ENCODE peak calls at places on chromosome 1, in four cellular contexts. One of them, this sample, is unnamed. For H3K36me3 and H3K27me3, the result is how much of the 10 kb centered on the place peaks cover.

GRCh38 chr1:246608616-246609376 is 42.5 kb downstream of the CNST start:
- DNase-seq in CD8-positive, alpha-beta memory T cell: no peak
- DNase-seq in tibial nerve: peak
- DNase-seq in endothelial cell of umbilical vein: peak
- DNase-seq in this sample: peak

GRCh38 chr1:11653616-11654570 is at the start of gene FBXO2:
- DNase-seq in tibial nerve: no peak
- DNase-seq in endothelial cell of umbilical vein: no peak
- DNase-seq in CD8-positive, alpha-beta memory T cell: no peak
- DNase-seq in this sample: peak

GRCh38 chr1:237141471-237141870 is 99.5 kb downstream of the RYR2 start:
- DNase-seq in tibial nerve: no peak
- DNase-seq in CD8-positive, alpha-beta memory T cell: no peak
- DNase-seq in endothelial cell of umbilical vein: no peak
- DNase-seq in this sample: no peak

GRCh38 chr1:216804107-216804506 is 80.9 kb upstream of the ESRRG start:
- DNase-seq in endothelial cell of umbilical vein: no peak
- DNase-seq in CD8-positive, alpha-beta memory T cell: no peak
- DNase-seq in tibial nerve: no peak
- DNase-seq in this sample: no peak

GRCh38 chr1:53368314-53369033 is 40.6 kb upstream of the LRP8 start:
- DNase-seq in CD8-positive, alpha-beta memory T cell: no peak
- DNase-seq in endothelial cell of umbilical vein: no peak
- DNase-seq in tibial nerve: no peak
- DNase-seq in this sample: peak

GRCh38 chr1:174656409-174657059 is 208.8 kb downstream of the GPR52 start:
- DNase-seq in endothelial cell of umbilical vein: no peak
- DNase-seq in tibial nerve: no peak
- DNase-seq in CD8-positive, alpha-beta memory T cell: no peak
- DNase-seq in this sample: no peak

GRCh38 chr1:41875487-41875886 is 43.2 kb downstream of the HIVEP3 start:
- DNase-seq in endothelial cell of umbilical vein: no peak
- DNase-seq in CD8-positive, alpha-beta memory T cell: no peak
- DNase-seq in tibial nerve: no peak
- DNase-seq in this sample: no peak

GRCh38 chr1:220189750-220190347 is 82.4 kb downstream of the RAB3GAP2 start:
- DNase-seq in CD8-positive, alpha-beta memory T cell: no peak
- DNase-seq in endothelial cell of umbilical vein: peak
- DNase-seq in tibial nerve: no peak
- DNase-seq in this sample: no peak

GRCh38 chr1:46043491-46044017 is 88.9 kb downstream of the PIK3R3 start:
- DNase-seq in endothelial cell of umbilical vein: no peak
- DNase-seq in CD8-positive, alpha-beta memory T cell: no peak
- DNase-seq in tibial nerve: no peak
- DNase-seq in this sample: peak

GRCh38 chr1:93839307-93839706 is 39.7 kb downstream of the DNTTIP2 start:
- DNase-seq in tibial nerve: no peak
- DNase-seq in endothelial cell of umbilical vein: no peak
- DNase-seq in CD8-positive, alpha-beta memory T cell: no peak
- DNase-seq in this sample: no peak

GRCh38 chr1:196660912-196661311 is 9.1 kb downstream of the CFH start:
- DNase-seq in endothelial cell of umbilical vein: peak
- DNase-seq in CD8-positive, alpha-beta memory T cell: peak
- DNase-seq in tibial nerve: peak
- DNase-seq in this sample: peak

GRCh38 chr1:46157916-46158311 is 17.0 kb upstream of the TSPAN1 start:
- DNase-seq in CD8-positive, alpha-beta memory T cell: no peak
- DNase-seq in tibial nerve: no peak
- DNase-seq in endothelial cell of umbilical vein: no peak
- DNase-seq in this sample: no peak

GRCh38 chr1:112964347-112964746 is 8.4 kb upstream of the SLC16A1 start:
- DNase-seq in tibial nerve: no peak
- DNase-seq in endothelial cell of umbilical vein: no peak
- DNase-seq in CD8-positive, alpha-beta memory T cell: no peak
- DNase-seq in this sample: no peak
- H3K36me3 ChIP-seq in tibial nerve: under half
- H3K36me3 ChIP-seq in endothelial cell of umbilical vein: under half
- H3K36me3 ChIP-seq in CD8-positive, alpha-beta memory T cell: under half
- H3K36me3 ChIP-seq in this sample: under half

DNA sequence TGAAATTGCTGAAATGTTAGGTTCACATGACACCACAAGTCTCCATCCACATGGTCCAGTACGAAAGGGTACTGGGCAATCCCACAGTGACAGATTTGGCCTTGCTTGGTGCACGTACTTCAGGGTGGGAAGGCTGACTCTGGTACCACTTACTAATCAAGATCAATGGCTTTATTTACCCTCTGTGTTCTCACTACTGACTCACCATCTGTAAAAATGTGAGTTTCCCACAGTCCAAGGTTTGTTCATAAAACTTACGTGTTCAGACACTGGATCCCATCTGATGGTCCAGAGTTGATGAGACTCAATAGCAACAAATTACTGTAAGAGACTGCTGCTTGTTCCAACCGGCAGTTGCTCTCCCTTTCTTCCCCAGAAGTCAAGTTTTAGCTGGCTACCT is 231.7 kb downstream of the LMX1A start:
- DNase-seq in tibial nerve: no peak
- DNase-seq in endothelial cell of umbilical vein: no peak
- DNase-seq in CD8-positive, alpha-beta memory T cell: no peak
- DNase-seq in this sample: no peak
- H3K27me3 ChIP-seq in tibial nerve: under half
- H3K27me3 ChIP-seq in endothelial cell of umbilical vein: under half
- H3K27me3 ChIP-seq in CD8-positive, alpha-beta memory T cell: under half
- H3K27me3 ChIP-seq in this sample: under half

GRCh38 chr1:25612421-25612820 is 4.2 kb upstream of the MAN1C1 start:
- DNase-seq in tibial nerve: no peak
- DNase-seq in CD8-positive, alpha-beta memory T cell: no peak
- DNase-seq in endothelial cell of umbilical vein: no peak
- DNase-seq in this sample: peak
- H3K4me3 ChIP-seq in tibial nerve: no peak
- H3K4me3 ChIP-seq in CD8-positive, alpha-beta memory T cell: no peak
- H3K4me3 ChIP-seq in endothelial cell of umbilical vein: no peak
- H3K4me3 ChIP-seq in this sample: no peak

GRCh38 chr1:158008630-158009029 is 15.2 kb downstream of the KIRREL1 start:
- DNase-seq in endothelial cell of umbilical vein: no peak
- DNase-seq in CD8-positive, alpha-beta memory T cell: no peak
- DNase-seq in tibial nerve: no peak
- DNase-seq in this sample: no peak

GRCh38 chr1:158007949-158008386 is 14.5 kb downstream of the KIRREL1 start:
- DNase-seq in endothelial cell of umbilical vein: peak
- DNase-seq in tibial nerve: no peak
- DNase-seq in CD8-positive, alpha-beta memory T cell: no peak
- DNase-seq in this sample: peak

GRCh38 chr1:158013840-158014520 is 20.5 kb downstream of the KIRREL1 start:
- DNase-seq in tibial nerve: peak
- DNase-seq in endothelial cell of umbilical vein: no peak
- DNase-seq in CD8-positive, alpha-beta memory T cell: no peak
- DNase-seq in this sample: peak

GRCh38 chr1:158014702-158015320 is 21.4 kb downstream of the KIRREL1 start:
- DNase-seq in CD8-positive, alpha-beta memory T cell: no peak
- DNase-seq in endothelial cell of umbilical vein: no peak
- DNase-seq in tibial nerve: no peak
- DNase-seq in this sample: no peak

GRCh38 chr1:158011714-158012113 is 18.3 kb downstream of the KIRREL1 start:
- DNase-seq in endothelial cell of umbilical vein: no peak
- DNase-seq in CD8-positive, alpha-beta memory T cell: no peak
- DNase-seq in tibial nerve: no peak
- DNase-seq in this sample: no peak
- H3K36me3 ChIP-seq in endothelial cell of umbilical vein: under half
- H3K36me3 ChIP-seq in CD8-positive, alpha-beta memory T cell: under half
- H3K36me3 ChIP-seq in tibial nerve: under half
- H3K36me3 ChIP-seq in this sample: under half

GRCh38 chr1:204282801-204283200 is 69.0 kb upstream of the GOLT1A start:
- DNase-seq in CD8-positive, alpha-beta memory T cell: no peak
- DNase-seq in endothelial cell of umbilical vein: no peak
- DNase-seq in tibial nerve: no peak
- DNase-seq in this sample: no peak

GRCh38 chr1:204286323-204286714 is 72.5 kb upstream of the GOLT1A start:
- DNase-seq in CD8-positive, alpha-beta memory T cell: no peak
- DNase-seq in endothelial cell of umbilical vein: no peak
- DNase-seq in tibial nerve: no peak
- DNase-seq in this sample: no peak

GRCh38 chr1:204285438-204286322 is 71.9 kb upstream of the GOLT1A start:
- DNase-seq in CD8-positive, alpha-beta memory T cell: no peak
- DNase-seq in endothelial cell of umbilical vein: no peak
- DNase-seq in tibial nerve: no peak
- DNase-seq in this sample: no peak

GRCh38 chr1:204284929-204285328 is 71.1 kb upstream of the GOLT1A start:
- DNase-seq in CD8-positive, alpha-beta memory T cell: no peak
- DNase-seq in endothelial cell of umbilical vein: no peak
- DNase-seq in tibial nerve: no peak
- DNase-seq in this sample: no peak

DNA sequence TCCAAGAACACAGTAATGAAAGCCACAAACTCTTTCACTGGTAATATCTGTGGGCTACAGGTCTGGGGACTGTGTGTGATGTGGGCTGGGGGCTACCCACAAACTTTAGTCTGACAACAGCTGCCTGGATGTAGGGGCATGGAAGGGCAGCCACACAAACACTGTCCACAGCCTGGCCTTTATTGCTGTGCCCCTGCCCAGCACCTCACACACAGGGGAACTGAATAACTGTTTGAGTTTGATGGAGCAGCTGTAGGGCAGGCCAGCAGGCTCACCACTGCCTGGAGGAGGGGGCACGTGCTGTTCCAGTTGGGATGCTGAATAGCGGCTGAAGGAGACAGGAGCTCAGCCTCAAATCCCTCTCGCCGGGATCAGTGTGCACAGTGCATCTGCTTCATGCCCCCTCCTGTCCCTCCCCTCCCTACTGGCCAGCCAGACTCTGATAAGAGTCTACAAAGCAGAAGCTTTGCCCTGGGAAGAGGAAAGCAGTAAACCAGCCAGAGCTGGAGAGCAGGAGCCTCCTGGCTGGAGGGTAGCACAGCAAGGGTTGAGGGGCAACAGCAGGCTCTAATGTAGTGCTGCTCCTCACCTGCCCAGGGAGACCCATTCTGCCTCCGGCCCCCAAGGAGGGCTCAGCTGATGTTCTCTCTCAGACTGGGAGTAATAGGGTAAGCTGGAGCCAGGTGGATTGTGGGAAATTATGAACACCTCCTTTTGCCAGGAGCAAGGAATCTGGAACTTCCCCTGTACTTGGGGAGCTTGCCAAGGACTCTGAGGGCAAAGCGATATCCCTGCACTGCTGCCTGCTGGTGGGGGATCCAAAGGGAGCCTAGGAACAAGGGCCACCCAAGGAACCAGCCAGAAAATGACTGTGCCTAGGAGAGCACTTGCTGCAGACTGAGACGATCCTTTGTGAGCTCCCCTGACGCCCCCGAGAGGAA is 70.2 kb upstream of the GOLT1A start:
- DNase-seq in endothelial cell of umbilical vein: no peak
- DNase-seq in tibial nerve: no peak
- DNase-seq in CD8-positive, alpha-beta memory T cell: no peak
- DNase-seq in this sample: no peak
- H3K27me3 ChIP-seq in endothelial cell of umbilical vein: under half
- H3K27me3 ChIP-seq in tibial nerve: under half
- H3K27me3 ChIP-seq in CD8-positive, alpha-beta memory T cell: under half
- H3K27me3 ChIP-seq in this sample: under half

DNA sequence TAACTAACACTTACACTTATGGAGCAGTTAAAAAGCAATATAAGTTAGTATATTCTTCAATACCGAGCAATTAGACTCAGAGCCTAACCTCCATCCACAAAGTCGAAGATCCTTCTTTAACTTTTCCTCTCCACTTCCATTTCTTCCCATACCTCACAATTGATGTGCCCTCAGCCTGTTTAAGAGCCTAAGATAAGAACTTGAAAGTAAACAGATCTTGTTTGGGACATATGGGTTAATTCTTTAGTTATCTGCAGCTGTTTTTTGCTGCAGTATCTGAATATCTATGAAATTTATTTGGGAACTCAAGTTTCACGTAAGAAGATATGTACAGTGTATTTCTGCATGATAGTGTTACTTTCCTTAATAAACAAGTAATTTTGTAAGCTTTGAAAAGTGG is 51.5 kb downstream of the MIGA1 start:
- DNase-seq in tibial nerve: no peak
- DNase-seq in endothelial cell of umbilical vein: peak
- DNase-seq in CD8-positive, alpha-beta memory T cell: no peak
- DNase-seq in this sample: no peak
- H3K4me3 ChIP-seq in tibial nerve: no peak
- H3K4me3 ChIP-seq in endothelial cell of umbilical vein: no peak
- H3K4me3 ChIP-seq in CD8-positive, alpha-beta memory T cell: no peak
- H3K4me3 ChIP-seq in this sample: no peak

DNA sequence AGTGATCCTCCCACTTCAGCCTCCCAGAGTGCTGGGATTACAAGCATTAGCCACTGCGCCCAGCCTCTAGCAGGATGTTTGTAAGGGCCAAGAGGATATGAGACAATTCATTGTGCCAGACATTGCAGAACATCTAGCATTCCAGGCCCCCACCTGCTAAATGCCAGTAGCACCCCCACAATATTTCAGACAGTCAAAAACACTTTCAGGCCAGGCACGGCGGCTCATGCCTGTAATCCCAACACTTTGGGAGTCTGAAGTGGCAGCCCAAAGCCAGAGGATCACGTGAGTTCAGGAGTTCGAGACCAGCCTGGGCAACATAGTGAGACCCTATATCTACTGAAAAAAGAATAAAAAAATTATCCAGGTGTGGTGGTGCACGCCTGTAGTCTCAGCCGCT is 12.9 kb downstream of the PPIE start:
- DNase-seq in tibial nerve: no peak
- DNase-seq in CD8-positive, alpha-beta memory T cell: no peak
- DNase-seq in endothelial cell of umbilical vein: no peak
- DNase-seq in this sample: no peak
- H3K36me3 ChIP-seq in tibial nerve: under half
- H3K36me3 ChIP-seq in CD8-positive, alpha-beta memory T cell: half or more
- H3K36me3 ChIP-seq in endothelial cell of umbilical vein: under half
- H3K36me3 ChIP-seq in this sample: under half

DNA sequence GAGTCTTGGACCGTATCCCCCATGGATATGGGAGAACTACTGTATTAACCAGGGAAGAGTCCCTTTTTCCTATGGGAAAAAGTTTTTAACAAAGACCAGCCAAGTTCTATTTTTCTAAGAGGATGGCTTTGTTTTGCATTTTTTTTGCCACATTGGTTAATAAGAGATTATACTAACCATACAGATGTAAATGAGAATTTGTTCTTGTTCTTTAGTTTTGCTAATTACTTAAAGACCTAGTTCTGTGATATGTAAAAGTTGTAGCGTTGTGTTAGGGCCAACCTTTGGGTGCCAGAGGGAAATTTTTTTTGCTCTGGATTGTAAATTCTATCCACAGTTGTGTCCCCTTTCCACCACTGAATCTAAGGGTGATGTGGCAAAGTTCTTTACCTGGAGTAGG is 2.8 kb downstream of the SOAT1 start:
- DNase-seq in endothelial cell of umbilical vein: no peak
- DNase-seq in CD8-positive, alpha-beta memory T cell: no peak
- DNase-seq in tibial nerve: no peak
- DNase-seq in this sample: peak
- H3K27me3 ChIP-seq in endothelial cell of umbilical vein: under half
- H3K27me3 ChIP-seq in CD8-positive, alpha-beta memory T cell: under half
- H3K27me3 ChIP-seq in tibial nerve: under half
- H3K27me3 ChIP-seq in this sample: half or more

GRCh38 chr1:115336741-115337140 is 1.3 kb downstream of the NGF start:
- DNase-seq in endothelial cell of umbilical vein: no peak
- DNase-seq in CD8-positive, alpha-beta memory T cell: no peak
- DNase-seq in tibial nerve: no peak
- DNase-seq in this sample: no peak
- H3K4me3 ChIP-seq in endothelial cell of umbilical vein: no peak
- H3K4me3 ChIP-seq in CD8-positive, alpha-beta memory T cell: no peak
- H3K4me3 ChIP-seq in tibial nerve: peak
- H3K4me3 ChIP-seq in this sample: no peak

This sample was measured in H7.